ENCODE peak calls at places on chromosomes 1 and 21, in six cellular contexts. One of them, this sample, is unnamed.

GRCh38 chr1:53576381-53576801 is 117.2 kb downstream of the DMRTB1 start:
- DNase-seq in K562: no peak
- DNase-seq in A549: no peak
- DNase-seq in HepG2: no peak
- DNase-seq in endothelial cell of umbilical vein: no peak
- DNase-seq in GM12878: no peak
- DNase-seq in this sample: no peak

GRCh38 chr1:52502789-52503188 is 50.1 kb downstream of the TUT4 start:
- DNase-seq in K562: no peak
- DNase-seq in A549: no peak
- DNase-seq in HepG2: no peak
- DNase-seq in endothelial cell of umbilical vein: no peak
- DNase-seq in GM12878: no peak
- DNase-seq in this sample: no peak

GRCh38 chr1:24464378-24464770 is 38.3 kb upstream of the RCAN3 start:
- DNase-seq in K562: no peak
- DNase-seq in A549: no peak
- DNase-seq in HepG2: no peak
- DNase-seq in endothelial cell of umbilical vein: no peak
- DNase-seq in GM12878: no peak
- DNase-seq in this sample: no peak

GRCh38 chr1:247370786-247371732 is 39.4 kb upstream of the ZNF496 start:
- DNase-seq in K562: no peak
- DNase-seq in A549: no peak
- DNase-seq in HepG2: no peak
- DNase-seq in endothelial cell of umbilical vein: no peak
- DNase-seq in GM12878: no peak
- DNase-seq in this sample: no peak

GRCh38 chr21:15631342-15631741 is 98.4 kb upstream of the USP25 start:
- DNase-seq in K562: no peak
- DNase-seq in A549: peak
- DNase-seq in HepG2: no peak
- DNase-seq in endothelial cell of umbilical vein: peak
- DNase-seq in GM12878: no peak
- DNase-seq in this sample: no peak

GRCh38 chr1:109637446-109637845 is 17.8 kb downstream of the AMPD2 start:
- DNase-seq in K562: no peak
- DNase-seq in A549: no peak
- DNase-seq in HepG2: no peak
- DNase-seq in endothelial cell of umbilical vein: no peak
- DNase-seq in GM12878: no peak
- DNase-seq in this sample: no peak

GRCh38 chr1:188689542-188689941 is 1788.1 kb downstream of the BRINP3 start:
- DNase-seq in K562: no peak
- DNase-seq in A549: peak
- DNase-seq in HepG2: no peak
- DNase-seq in endothelial cell of umbilical vein: no peak
- DNase-seq in GM12878: no peak
- DNase-seq in this sample: peak

GRCh38 chr1:168803696-168804510 is 74.9 kb upstream of the DPT start:
- DNase-seq in K562: no peak
- DNase-seq in A549: no peak
- DNase-seq in HepG2: no peak
- DNase-seq in endothelial cell of umbilical vein: no peak
- DNase-seq in GM12878: no peak
- DNase-seq in this sample: no peak

GRCh38 chr1:202806845-202807366 is 1.3 kb downstream of the KDM5B start:
- DNase-seq in K562: no peak
- DNase-seq in A549: peak
- DNase-seq in HepG2: no peak
- DNase-seq in endothelial cell of umbilical vein: peak
- DNase-seq in GM12878: no peak
- DNase-seq in this sample: peak

GRCh38 chr1:232538224-232538942 is 91.5 kb downstream of the SIPA1L2 start:
- DNase-seq in K562: no peak
- DNase-seq in A549: peak
- DNase-seq in HepG2: peak
- DNase-seq in endothelial cell of umbilical vein: no peak
- DNase-seq in GM12878: no peak
- DNase-seq in this sample: no peak

GRCh38 chr1:9784508-9785133 is 39.1 kb downstream of the CLSTN1 start:
- DNase-seq in K562: peak
- DNase-seq in A549: peak
- DNase-seq in HepG2: peak
- DNase-seq in endothelial cell of umbilical vein: peak
- DNase-seq in GM12878: peak
- DNase-seq in this sample: peak

GRCh38 chr1:172951728-172952365 is 98.9 kb downstream of the TNFSF18 start:
- DNase-seq in K562: no peak
- DNase-seq in A549: no peak
- DNase-seq in HepG2: no peak
- DNase-seq in endothelial cell of umbilical vein: no peak
- DNase-seq in GM12878: no peak
- DNase-seq in this sample: no peak

GRCh38 chr1:156725683-156726280 is 2.5 kb upstream of the METTL25B start:
- DNase-seq in K562: peak
- DNase-seq in A549: peak
- DNase-seq in HepG2: peak
- DNase-seq in endothelial cell of umbilical vein: peak
- DNase-seq in GM12878: peak
- DNase-seq in this sample: peak

GRCh38 chr1:156727914-156728598 is at the start of gene METTL25B:
- DNase-seq in K562: no peak
- DNase-seq in A549: peak
- DNase-seq in HepG2: peak
- DNase-seq in endothelial cell of umbilical vein: peak
- DNase-seq in GM12878: no peak
- DNase-seq in this sample: peak

GRCh38 chr1:156721131-156721924 is 6.9 kb upstream of the METTL25B start:
- DNase-seq in K562: no peak
- DNase-seq in A549: no peak
- DNase-seq in HepG2: no peak
- DNase-seq in endothelial cell of umbilical vein: no peak
- DNase-seq in GM12878: no peak
- DNase-seq in this sample: no peak

GRCh38 chr1:156727492-156727891 is 777 bp upstream of the METTL25B start:
- DNase-seq in K562: no peak
- DNase-seq in A549: no peak
- DNase-seq in HepG2: no peak
- DNase-seq in endothelial cell of umbilical vein: no peak
- DNase-seq in GM12878: no peak
- DNase-seq in this sample: no peak

GRCh38 chr1:156726549-156727226 is 1.6 kb upstream of the METTL25B start:
- DNase-seq in K562: peak
- DNase-seq in A549: peak
- DNase-seq in HepG2: peak
- DNase-seq in endothelial cell of umbilical vein: peak
- DNase-seq in GM12878: no peak
- DNase-seq in this sample: peak
- TF ChIP-seq MYC in K562: peak
- TF ChIP-seq MYC in A549: no peak
- TF ChIP-seq MYC in HepG2: no peak
- TF ChIP-seq MYC in endothelial cell of umbilical vein: no peak
- TF ChIP-seq MYC in GM12878: no peak
- TF ChIP-seq MYC in this sample: no peak

DNA sequence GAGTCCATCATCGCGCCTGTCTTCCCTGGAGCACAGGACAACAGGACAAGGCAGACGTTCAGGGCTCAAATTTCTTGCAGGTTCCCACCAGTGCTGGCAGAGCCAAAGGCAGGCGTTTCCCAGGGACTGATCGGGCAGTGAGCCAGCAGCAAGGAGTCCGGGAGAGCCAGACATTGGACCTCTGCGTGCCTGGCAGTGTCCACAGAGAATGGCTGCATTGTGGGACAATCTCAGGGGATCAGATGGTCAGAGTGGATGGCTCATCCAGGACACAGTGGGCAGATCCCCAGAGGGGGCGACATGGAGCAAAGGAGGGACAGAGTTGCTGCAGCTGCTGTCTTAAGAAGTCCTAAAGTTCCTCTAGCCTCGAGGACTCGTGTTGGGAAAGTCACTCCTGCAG is 4.6 kb downstream of the TMEM63A start:
- DNase-seq in K562: no peak
- DNase-seq in A549: peak
- DNase-seq in HepG2: peak
- DNase-seq in endothelial cell of umbilical vein: peak
- DNase-seq in GM12878: no peak
- DNase-seq in this sample: peak
- TF ChIP-seq MAX in K562: no peak
- TF ChIP-seq MAX in A549: no peak
- TF ChIP-seq MAX in HepG2: no peak
- TF ChIP-seq MAX in endothelial cell of umbilical vein: no peak
- TF ChIP-seq MAX in GM12878: no peak
- TF ChIP-seq MAX in this sample: no peak

GRCh38 chr1:207673399-207673798 is 28.5 kb downstream of the CR1L start:
- DNase-seq in K562: no peak
- DNase-seq in A549: no peak
- DNase-seq in HepG2: no peak
- DNase-seq in endothelial cell of umbilical vein: no peak
- DNase-seq in GM12878: no peak
- DNase-seq in this sample: no peak

GRCh38 chr1:207672525-207673130 is 27.7 kb downstream of the CR1L start:
- DNase-seq in K562: peak
- DNase-seq in A549: peak
- DNase-seq in HepG2: peak
- DNase-seq in endothelial cell of umbilical vein: peak
- DNase-seq in GM12878: no peak
- DNase-seq in this sample: peak

GRCh38 chr1:207669469-207670111 is 24.7 kb downstream of the CR1L start:
- DNase-seq in K562: no peak
- DNase-seq in A549: no peak
- DNase-seq in HepG2: no peak
- DNase-seq in endothelial cell of umbilical vein: no peak
- DNase-seq in GM12878: no peak
- DNase-seq in this sample: no peak

GRCh38 chr1:207670192-207670591 is 25.3 kb downstream of the CR1L start:
- DNase-seq in K562: no peak
- DNase-seq in A549: no peak
- DNase-seq in HepG2: no peak
- DNase-seq in endothelial cell of umbilical vein: no peak
- DNase-seq in GM12878: peak
- DNase-seq in this sample: no peak

DNA sequence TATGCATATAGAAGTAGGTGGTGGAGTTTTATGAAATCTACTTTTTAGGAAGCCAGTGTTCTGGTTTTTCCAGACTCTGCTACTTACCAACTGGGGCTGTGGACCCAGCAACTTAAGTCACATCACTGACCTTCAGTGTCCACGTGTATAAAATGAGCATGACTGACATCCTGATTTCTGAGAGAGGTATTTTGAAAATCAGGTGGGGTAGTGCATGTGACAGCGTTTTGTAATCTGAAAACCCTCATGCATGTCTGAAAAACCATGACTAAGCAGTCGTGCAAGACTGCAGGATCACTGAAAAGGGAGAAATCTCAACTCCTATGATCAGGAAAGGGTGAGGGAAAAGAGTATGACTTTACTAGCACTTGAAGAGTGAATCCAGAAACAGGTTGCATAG is 26.1 kb downstream of the CR1L start:
- DNase-seq in K562: no peak
- DNase-seq in A549: no peak
- DNase-seq in HepG2: no peak
- DNase-seq in endothelial cell of umbilical vein: no peak
- DNase-seq in GM12878: no peak
- DNase-seq in this sample: no peak
- TF ChIP-seq MYC in K562: peak
- TF ChIP-seq MYC in A549: no peak
- TF ChIP-seq MYC in HepG2: no peak
- TF ChIP-seq MYC in endothelial cell of umbilical vein: no peak
- TF ChIP-seq MYC in GM12878: no peak
- TF ChIP-seq MYC in this sample: no peak

DNA sequence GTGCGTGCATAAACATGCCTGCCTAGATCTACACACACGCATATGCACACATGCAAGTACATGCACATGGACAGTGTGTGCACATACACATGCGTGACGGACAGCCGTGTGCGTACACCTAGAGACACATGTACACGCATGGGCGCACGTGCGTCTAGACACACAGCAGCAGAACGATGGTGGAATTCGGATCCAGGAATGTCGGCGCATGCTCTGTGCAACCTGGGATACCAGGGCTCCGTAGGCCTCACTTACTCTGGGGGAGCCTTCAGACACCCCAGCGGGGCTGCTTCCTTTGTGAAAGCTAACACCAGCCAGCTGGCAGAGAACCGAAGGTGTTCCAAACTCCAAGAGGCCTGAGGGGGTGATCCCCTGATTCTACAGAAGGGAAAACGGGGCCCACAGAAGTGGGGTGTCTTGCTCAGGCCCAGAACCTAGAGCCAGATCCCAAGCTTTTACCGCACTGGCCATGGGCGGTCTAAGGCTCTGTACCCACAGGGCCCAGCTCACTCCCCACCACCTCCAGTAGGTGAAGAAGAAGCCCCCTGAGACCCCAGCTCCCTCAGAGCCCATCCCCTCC is 27.4 kb upstream of the ARHGEF16 start:
- DNase-seq in K562: no peak
- DNase-seq in A549: no peak
- DNase-seq in HepG2: no peak
- DNase-seq in endothelial cell of umbilical vein: no peak
- DNase-seq in GM12878: no peak
- DNase-seq in this sample: no peak
- TF ChIP-seq MAX in K562: peak
- TF ChIP-seq MAX in A549: no peak
- TF ChIP-seq MAX in HepG2: no peak
- TF ChIP-seq MAX in endothelial cell of umbilical vein: no peak
- TF ChIP-seq MAX in GM12878: no peak
- TF ChIP-seq MAX in this sample: no peak

This sample was measured in NB4.